ENCODE peak calls at places on chromosomes 1 and 21, in six cellular contexts. P is MCF 10A; K is neural crest cell; F is colonic mucosa; D is activated CD8-positive, alpha-beta T cell treated with anti-CD3 and anti-CD28 coated beads for 36 hours; Z is fibroblast of villous mesenchyme. A is an unnamed sample.

GRCh38 chr21:14686466-14687276 is 140.6 kb upstream of the SAMSN1 start:
- DNase-seq in F (no peak), Z (no peak), D (no peak), P (no peak), K (no peak), A (peak)

GRCh38 chr1:1918901-1919303 is at the start of gene TMEM52:
- DNase-seq in Z (no peak), D (no peak), K (no peak), F (no peak), P (no peak), A (no peak)

GRCh38 chr1:234707641-234708040 is 97.7 kb upstream of the IRF2BP2 start:
- DNase-seq in K (no peak), P (peak), Z (no peak), D (no peak), F (peak), A (no peak)

GRCh38 chr1:12078938-12079861 is 16.1 kb downstream of the TNFRSF8 start:
- DNase-seq in F (peak), P (peak), Z (peak), D (peak), K (peak), A (peak)

GRCh38 chr21:20618878-20619277 is 379.3 kb upstream of the NCAM2 start:
- DNase-seq in Z (peak), F (no peak), D (no peak), K (no peak), P (no peak), A (no peak)

GRCh38 chr1:43444827-43445225 is 8.9 kb downstream of the HYI start:
- DNase-seq in Z (peak), F (no peak), K (no peak), D (no peak), P (no peak), A (no peak)

GRCh38 chr1:40339420-40340323 is 22.6 kb upstream of the COL9A2 start:
- DNase-seq in F (no peak), P (no peak), K (no peak), D (no peak), Z (no peak), A (no peak)

GRCh38 chr1:24409535-24409934 is 4.0 kb downstream of the STPG1 start:
- DNase-seq in F (no peak), P (peak), Z (peak), D (no peak), K (no peak), A (no peak)

GRCh38 chr1:98355656-98356384 is 305.7 kb upstream of the SNX7 start:
- DNase-seq in D (no peak), K (no peak), P (peak), Z (no peak), F (no peak), A (no peak)

GRCh38 chr1:225772323-225772768 is 5.3 kb upstream of the SRP9 start:
- DNase-seq in D (peak), F (peak), Z (peak), P (peak), K (peak), A (peak)

GRCh38 chr1:79815115-79815514 is 808.6 kb upstream of the ADGRL4 start:
- DNase-seq in K (no peak), P (no peak), Z (peak), D (no peak), F (no peak), A (no peak)

GRCh38 chr1:245124241-245124640 is 30.5 kb upstream of the KIF26B start:
- DNase-seq in P (no peak), Z (no peak), D (no peak), K (no peak), F (no peak), A (no peak)

GRCh38 chr1:245118066-245118465 is 36.7 kb upstream of the KIF26B start:
- DNase-seq in K (no peak), D (no peak), Z (no peak), F (no peak), P (no peak), A (no peak)

GRCh38 chr1:245118806-245119205 is 36.0 kb upstream of the KIF26B start:
- DNase-seq in Z (no peak), K (no peak), D (no peak), P (no peak), F (no peak), A (no peak)

GRCh38 chr1:245124644-245125043 is 30.1 kb upstream of the KIF26B start:
- DNase-seq in P (no peak), Z (no peak), F (no peak), K (no peak), D (no peak), A (no peak)

DNA sequence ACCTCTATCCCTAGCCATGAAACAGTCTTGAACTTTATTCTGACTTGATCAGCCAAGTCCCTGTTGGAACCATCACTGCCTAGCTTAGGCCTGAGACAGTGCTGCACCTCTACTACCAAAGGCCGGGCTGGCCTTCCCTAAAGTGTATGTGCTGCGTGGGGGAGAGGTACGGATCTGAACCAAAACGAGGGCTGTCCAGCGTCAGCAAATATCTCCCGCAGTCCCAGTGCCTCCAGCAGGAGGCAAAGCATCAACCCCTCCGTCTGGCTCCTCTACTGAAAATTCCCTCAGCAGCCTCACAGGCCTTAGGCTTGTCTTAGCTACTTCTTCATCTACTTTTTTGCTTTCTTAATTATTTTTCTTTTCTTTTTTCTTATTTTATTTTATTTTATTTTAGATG is 33.3 kb upstream of the KIF26B start:
- DNase-seq in P (no peak), F (no peak), D (no peak), K (no peak), Z (no peak), A (no peak)
- TF ChIP-seq CTCF in P (no peak), F (no peak), D (no peak), K (no peak), Z (no peak), A (no peak)

GRCh38 chr1:178361847-178362246 is 134.9 kb downstream of the CLEC20A start:
- DNase-seq in D (no peak), P (peak), F (no peak), Z (no peak), K (no peak), A (no peak)
- TF ChIP-seq CTCF in D (no peak), P (no peak), F (no peak), Z (no peak), K (no peak), A (peak)

DNA sequence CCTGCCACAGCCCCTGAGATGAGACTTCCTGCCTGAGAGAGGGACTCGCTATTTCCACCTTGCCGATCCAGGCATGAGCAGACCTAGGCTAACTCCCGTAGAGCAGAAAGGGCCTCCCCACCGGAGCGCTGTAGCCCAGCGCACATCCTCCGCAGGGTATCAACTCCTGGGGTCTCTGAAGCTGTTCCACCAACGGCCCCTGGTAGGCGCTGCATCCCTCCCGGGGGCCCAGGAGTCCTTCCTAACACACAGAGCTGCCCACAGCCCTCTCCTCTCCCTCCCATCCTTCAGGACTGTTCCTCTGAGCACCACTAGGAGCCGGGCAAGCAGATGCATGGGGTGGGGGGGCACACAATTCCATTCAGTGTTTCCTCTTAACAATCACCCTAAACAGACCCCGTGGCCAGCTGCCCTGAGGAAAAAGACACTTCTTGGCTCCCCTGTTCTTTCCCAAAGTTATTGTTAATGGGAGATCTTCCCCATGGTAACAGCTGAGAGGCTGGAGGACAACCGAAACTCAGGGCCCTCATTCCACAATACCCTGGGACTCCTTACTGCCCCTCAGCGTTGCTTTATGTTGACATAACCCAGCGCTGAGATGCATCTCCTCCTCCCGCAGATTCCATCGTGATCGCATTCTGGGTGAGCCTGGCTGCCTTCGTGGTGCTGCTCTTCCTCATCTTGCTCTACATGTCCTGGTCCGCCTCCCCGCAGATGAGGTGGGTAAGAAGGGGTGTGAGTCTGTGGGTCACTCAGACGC is 7.5 kb downstream of the MRAP start:
- DNase-seq in K (peak), P (no peak), Z (no peak), D (no peak), F (peak), A (no peak)
- TF ChIP-seq CTCF in K (peak), P (peak), Z (peak), D (no peak), F (no peak), A (no peak)

GRCh38 chr1:168361252-168361651 is 80.6 kb downstream of the TBX19 start:
- DNase-seq in F (no peak), K (no peak), P (no peak), Z (no peak), D (no peak), A (no peak)

GRCh38 chr1:168369655-168370054 is 89.0 kb downstream of the TBX19 start:
- DNase-seq in F (no peak), D (no peak), K (no peak), P (no peak), Z (no peak), A (no peak)

GRCh38 chr1:168368131-168368530 is 87.5 kb downstream of the TBX19 start:
- DNase-seq in D (no peak), P (no peak), F (no peak), Z (no peak), K (no peak), A (no peak)

GRCh38 chr1:168362991-168363390 is 82.3 kb downstream of the TBX19 start:
- DNase-seq in K (no peak), Z (no peak), D (peak), F (no peak), P (no peak), A (no peak)

DNA sequence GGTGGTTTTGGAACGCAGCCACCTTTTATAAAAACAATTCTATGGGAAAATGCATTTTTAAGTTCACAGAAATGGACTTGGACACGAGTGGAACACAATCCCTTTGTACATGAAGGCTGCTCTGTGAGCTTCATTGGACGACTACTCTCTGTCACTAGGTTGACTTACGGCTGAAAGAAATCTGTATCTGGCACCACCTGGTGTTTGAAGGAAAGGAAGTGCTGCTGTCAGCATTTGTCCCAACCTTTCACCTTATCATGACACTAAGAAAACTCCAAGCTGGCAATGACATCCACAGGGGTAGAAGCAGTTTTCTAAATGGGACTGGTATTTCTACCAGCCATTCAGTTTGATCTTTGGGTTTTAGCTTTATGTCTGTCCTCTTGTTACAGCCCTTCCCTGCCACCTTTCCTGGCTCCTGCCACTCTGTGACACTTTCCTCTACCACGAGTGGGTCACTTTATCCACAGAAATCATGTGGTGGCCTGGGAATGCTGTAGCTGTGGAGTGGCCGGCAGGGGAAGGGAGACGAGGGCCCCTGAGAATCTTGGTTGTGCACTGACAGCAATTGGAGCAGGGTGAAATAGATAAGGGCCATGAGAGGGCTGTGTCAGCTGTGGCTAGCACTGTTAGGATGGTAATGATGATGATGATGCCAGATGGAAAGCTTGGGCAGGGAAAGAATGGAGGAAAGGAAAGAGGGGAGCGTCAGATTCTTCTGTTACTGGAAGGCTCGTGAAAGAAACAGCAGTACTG is 85.2 kb downstream of the TBX19 start:
- DNase-seq in P (no peak), F (no peak), Z (no peak), K (no peak), D (peak), A (no peak)
- TF ChIP-seq CTCF in P (peak), F (no peak), Z (no peak), K (no peak), D (peak), A (no peak)

DNA sequence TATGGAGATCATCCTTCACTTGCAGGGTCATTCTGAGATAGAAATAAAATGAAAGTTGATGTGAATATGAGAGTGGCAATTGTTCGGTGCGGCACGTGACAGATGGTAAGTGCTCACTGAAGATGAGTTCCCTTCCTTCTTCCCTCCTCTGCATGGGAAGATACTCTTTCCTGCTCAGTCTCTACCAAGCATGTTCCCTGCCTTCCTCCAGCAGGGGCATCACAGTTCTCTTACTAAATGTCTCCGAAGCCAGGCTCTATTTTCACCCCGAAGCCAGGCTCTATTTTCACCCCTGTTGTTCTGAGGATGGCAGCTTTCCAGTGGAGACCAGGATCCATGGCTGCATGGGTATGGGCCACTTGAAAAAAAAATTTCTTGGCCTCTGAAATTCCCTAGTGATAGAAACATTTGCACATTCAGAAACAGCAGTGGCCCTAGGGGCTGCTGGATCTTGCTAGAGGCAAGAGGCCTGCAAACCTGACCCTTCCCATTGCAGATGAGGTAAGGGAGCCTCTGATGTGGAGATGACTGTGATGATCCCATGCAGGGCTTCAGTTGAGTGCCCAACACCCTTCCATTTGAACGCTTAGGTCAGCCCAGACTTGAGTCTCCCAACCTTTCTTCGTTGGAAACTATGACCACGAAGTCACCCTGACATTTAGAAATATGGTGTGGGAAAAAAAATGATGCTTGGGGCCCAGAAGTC is 123.7 kb upstream of the HMGB4 start:
- DNase-seq in F (no peak), P (no peak), D (no peak), Z (no peak), K (no peak), A (no peak)
- TF ChIP-seq CTCF in F (no peak), P (no peak), D (no peak), Z (no peak), K (no peak), A (no peak)